ENCODE peak calls at places on chromosomes 11 and 22, in four cellular contexts. One of them, this sample, is unnamed.

GRCh38 chr22:49749885-49750510 is 77.7 kb downstream of the BRD1 start:
- DNase-seq in left lung: no peak
- DNase-seq in stomach: no peak
- DNase-seq in small intestine: no peak
- DNase-seq in this sample: no peak

GRCh38 chr22:30877662-30878515 is 90.7 kb downstream of the MORC2 start:
- DNase-seq in stomach: no peak
- DNase-seq in small intestine: no peak
- DNase-seq in left lung: no peak
- DNase-seq in this sample: no peak

GRCh38 chr11:18700375-18700774 is 1.8 kb downstream of the TMEM86A start:
- DNase-seq in stomach: no peak
- DNase-seq in left lung: no peak
- DNase-seq in small intestine: no peak
- DNase-seq in this sample: no peak

GRCh38 chr11:1238767-1239595 is 16.1 kb downstream of the MUC5B start:
- DNase-seq in stomach: peak; percentile 61
- DNase-seq in small intestine: peak; percentile 63
- DNase-seq in left lung: no peak
- DNase-seq in this sample: no peak

GRCh38 chr11:16001899-16002426 is 354.4 kb downstream of the SOX6 start:
- DNase-seq in small intestine: peak; percentile 82
- DNase-seq in left lung: peak; percentile 34
- DNase-seq in stomach: peak; percentile 43
- DNase-seq in this sample: no peak

GRCh38 chr11:134519390-134519750 is 107.3 kb upstream of the B3GAT1 start:
- DNase-seq in small intestine: no peak
- DNase-seq in left lung: peak; percentile 10
- DNase-seq in stomach: no peak
- DNase-seq in this sample: no peak

GRCh38 chr11:15668718-15669117 is 554.0 kb downstream of the INSC start:
- DNase-seq in left lung: no peak
- DNase-seq in stomach: no peak
- DNase-seq in small intestine: peak; percentile 37
- DNase-seq in this sample: no peak

GRCh38 chr11:104573431-104573830 is 324.8 kb downstream of the CASP12 start:
- DNase-seq in left lung: no peak
- DNase-seq in small intestine: no peak
- DNase-seq in stomach: no peak
- DNase-seq in this sample: no peak

GRCh38 chr22:44164031-44164430 is 16.7 kb upstream of the PARVG start:
- DNase-seq in left lung: peak; percentile 52
- DNase-seq in small intestine: no peak
- DNase-seq in stomach: no peak
- DNase-seq in this sample: no peak

GRCh38 chr11:77468527-77468926 is 5.4 kb downstream of the PAK1 start:
- DNase-seq in stomach: no peak
- DNase-seq in left lung: no peak
- DNase-seq in small intestine: no peak
- DNase-seq in this sample: no peak

GRCh38 chr11:130439876-130440275 is 8.6 kb upstream of the ADAMTS15 start:
- DNase-seq in left lung: no peak
- DNase-seq in small intestine: no peak
- DNase-seq in stomach: no peak
- DNase-seq in this sample: no peak

GRCh38 chr11:118305726-118306125 is 1.2 kb downstream of the CD3E start:
- DNase-seq in small intestine: peak; percentile 51
- DNase-seq in stomach: no peak
- DNase-seq in left lung: no peak
- DNase-seq in this sample: no peak

GRCh38 chr11:125593113-125593761 is 585 bp downstream of the STT3A start:
- DNase-seq in small intestine: peak; percentile 39
- DNase-seq in stomach: no peak
- DNase-seq in left lung: no peak
- DNase-seq in this sample: no peak

DNA sequence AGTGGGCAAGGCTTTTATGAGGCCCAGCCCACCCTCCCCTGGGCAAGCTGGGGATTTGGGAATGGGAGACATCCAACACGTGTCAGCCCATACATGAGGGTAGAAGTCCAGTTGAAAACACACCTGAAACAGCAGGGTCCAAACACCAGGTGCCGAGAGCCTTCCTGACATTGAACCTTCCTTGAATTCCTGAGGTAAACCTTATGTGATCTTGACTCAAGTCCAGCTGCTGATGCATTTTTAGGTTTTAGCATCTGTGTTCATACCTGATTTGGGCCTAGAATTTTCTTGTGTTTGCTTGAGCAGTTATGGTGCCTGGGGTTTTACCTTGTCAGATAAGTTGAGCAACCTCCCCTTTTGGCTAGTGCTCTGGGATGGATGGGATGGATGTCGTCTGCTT is 66.3 kb downstream of the CDKN1C start:
- DNase-seq in stomach: no peak
- DNase-seq in small intestine: no peak
- DNase-seq in left lung: no peak
- DNase-seq in this sample: no peak
- H3K9me3 ChIP-seq in stomach: peaks cover 9% of the 10 kb centered on the region
- H3K9me3 ChIP-seq in small intestine: peaks cover 1% of the 10 kb centered on the region
- H3K9me3 ChIP-seq in left lung: no peaks in the 10 kb centered on the region
- H3K9me3 ChIP-seq in this sample: no peaks in the 10 kb centered on the region

GRCh38 chr22:10741210-10741609 is 4786.8 kb upstream of the OR11H1 start:
- DNase-seq in stomach: no peak
- DNase-seq in small intestine: no peak
- DNase-seq in left lung: no peak
- DNase-seq in this sample: no peak
- H3K9me3 ChIP-seq in stomach: peaks cover 22% of the 10 kb centered on the region
- H3K9me3 ChIP-seq in small intestine: peaks cover 4% of the 10 kb centered on the region
- H3K9me3 ChIP-seq in left lung: no peaks in the 10 kb centered on the region
- H3K9me3 ChIP-seq in this sample: no peaks in the 10 kb centered on the region

GRCh38 chr11:75344761-75345454 is 6.6 kb downstream of the ARRB1 start:
- DNase-seq in small intestine: peak; percentile 52
- DNase-seq in left lung: no peak
- DNase-seq in stomach: no peak
- DNase-seq in this sample: no peak

GRCh38 chr11:75345455-75346224 is 5.8 kb downstream of the ARRB1 start:
- DNase-seq in left lung: no peak
- DNase-seq in stomach: no peak
- DNase-seq in small intestine: no peak
- DNase-seq in this sample: no peak

GRCh38 chr11:75347781-75348613 is 3.5 kb downstream of the ARRB1 start:
- DNase-seq in small intestine: peak; percentile 54
- DNase-seq in stomach: no peak
- DNase-seq in left lung: no peak
- DNase-seq in this sample: no peak

GRCh38 chr11:75346296-75346695 is 5.2 kb downstream of the ARRB1 start:
- DNase-seq in left lung: no peak
- DNase-seq in stomach: no peak
- DNase-seq in small intestine: no peak
- DNase-seq in this sample: no peak

GRCh38 chr11:75346912-75347647 is 4.4 kb downstream of the ARRB1 start:
- DNase-seq in left lung: no peak
- DNase-seq in stomach: peak; percentile 55
- DNase-seq in small intestine: no peak
- DNase-seq in this sample: no peak
- H3K9me3 ChIP-seq in left lung: no peaks in the 10 kb centered on the region
- H3K9me3 ChIP-seq in stomach: no peaks in the 10 kb centered on the region
- H3K9me3 ChIP-seq in small intestine: no peaks in the 10 kb centered on the region
- H3K9me3 ChIP-seq in this sample: no peaks in the 10 kb centered on the region

GRCh38 chr22:11613898-11614755 is 3913.9 kb upstream of the OR11H1 start:
- DNase-seq in small intestine: no peak
- DNase-seq in left lung: no peak
- DNase-seq in stomach: no peak
- DNase-seq in this sample: no peak

GRCh38 chr22:11616811-11617210 is 3911.2 kb upstream of the OR11H1 start:
- DNase-seq in small intestine: no peak
- DNase-seq in left lung: no peak
- DNase-seq in stomach: no peak
- DNase-seq in this sample: no peak
- H3K9me3 ChIP-seq in small intestine: peaks cover 5% of the 10 kb centered on the region
- H3K9me3 ChIP-seq in left lung: no peaks in the 10 kb centered on the region
- H3K9me3 ChIP-seq in stomach: peaks cover 95% of the 10 kb centered on the region
- H3K9me3 ChIP-seq in this sample: peaks cover 6% of the 10 kb centered on the region

GRCh38 chr11:31801298-31801702 is 9.8 kb downstream of the PAX6 start:
- DNase-seq in stomach: no peak
- DNase-seq in left lung: no peak
- DNase-seq in small intestine: no peak
- DNase-seq in this sample: no peak

GRCh38 chr11:31802990-31803812 is 7.9 kb downstream of the PAX6 start:
- DNase-seq in stomach: no peak
- DNase-seq in left lung: no peak
- DNase-seq in small intestine: no peak
- DNase-seq in this sample: no peak

GRCh38 chr11:31802000-31802551 is 9.0 kb downstream of the PAX6 start:
- DNase-seq in small intestine: no peak
- DNase-seq in stomach: no peak
- DNase-seq in left lung: no peak
- DNase-seq in this sample: no peak

GRCh38 chr11:31803813-31804438 is 7.2 kb downstream of the PAX6 start:
- DNase-seq in stomach: no peak
- DNase-seq in left lung: no peak
- DNase-seq in small intestine: no peak
- DNase-seq in this sample: no peak

GRCh38 chr11:31802609-31802989 is 8.5 kb downstream of the PAX6 start:
- DNase-seq in small intestine: no peak
- DNase-seq in stomach: no peak
- DNase-seq in left lung: no peak
- DNase-seq in this sample: no peak
- H3K9me3 ChIP-seq in small intestine: no peaks in the 10 kb centered on the region
- H3K9me3 ChIP-seq in stomach: no peaks in the 10 kb centered on the region
- H3K9me3 ChIP-seq in left lung: no peaks in the 10 kb centered on the region
- H3K9me3 ChIP-seq in this sample: peaks cover 10% of the 10 kb centered on the region

DNA sequence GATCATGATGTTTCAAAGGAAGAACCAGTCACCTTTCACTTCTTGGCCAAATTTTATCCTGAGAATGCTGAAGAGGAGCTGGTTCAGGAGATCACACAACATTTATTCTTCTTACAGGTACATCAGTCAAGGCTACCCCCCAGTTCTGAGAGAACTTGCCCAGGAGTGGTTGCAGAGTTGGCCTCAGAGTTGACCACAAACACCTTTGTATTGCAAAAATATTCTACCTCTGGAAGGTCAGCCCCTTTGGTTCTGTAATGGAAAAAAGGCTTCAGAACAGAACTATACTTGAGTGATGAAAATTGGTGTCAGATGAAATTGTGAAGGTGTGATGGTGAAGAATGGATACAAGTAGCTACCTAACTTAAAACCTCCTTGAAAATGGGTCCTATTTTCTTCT is 35.7 kb downstream of the NF2 start:
- DNase-seq in left lung: no peak
- DNase-seq in small intestine: no peak
- DNase-seq in stomach: no peak
- DNase-seq in this sample: no peak
- H3K9me3 ChIP-seq in left lung: no peaks in the 10 kb centered on the region
- H3K9me3 ChIP-seq in small intestine: no peaks in the 10 kb centered on the region
- H3K9me3 ChIP-seq in stomach: no peaks in the 10 kb centered on the region
- H3K9me3 ChIP-seq in this sample: no peaks in the 10 kb centered on the region

DNA sequence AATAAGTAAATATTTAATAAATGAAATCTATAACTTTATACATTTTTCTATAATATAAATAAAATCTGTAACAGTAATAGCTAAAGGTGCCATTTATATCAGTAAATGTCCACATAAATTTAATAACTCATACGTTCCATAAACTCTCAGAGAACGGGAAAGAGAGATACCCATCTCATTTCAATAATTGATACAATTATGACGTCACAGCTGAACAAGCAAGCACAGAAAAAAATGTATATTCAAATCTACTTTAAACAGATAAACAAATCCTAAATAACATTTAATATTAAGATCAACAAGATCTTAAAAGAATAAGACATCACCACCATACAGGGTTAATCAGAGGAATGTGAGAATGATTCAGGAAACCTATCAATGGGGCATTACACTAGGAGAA is 1136.5 kb downstream of the TBC1D22A start:
- DNase-seq in small intestine: no peak
- DNase-seq in left lung: no peak
- DNase-seq in stomach: no peak
- DNase-seq in this sample: no peak
- H3K9me3 ChIP-seq in small intestine: no peaks in the 10 kb centered on the region
- H3K9me3 ChIP-seq in left lung: no peaks in the 10 kb centered on the region
- H3K9me3 ChIP-seq in stomach: peaks cover 9% of the 10 kb centered on the region
- H3K9me3 ChIP-seq in this sample: no peaks in the 10 kb centered on the region

GRCh38 chr11:114606003-114606801 is 10.6 kb upstream of the NXPE4 start:
- DNase-seq in left lung: no peak
- DNase-seq in stomach: no peak
- DNase-seq in small intestine: no peak
- DNase-seq in this sample: no peak
- H3K9me3 ChIP-seq in left lung: no peaks in the 10 kb centered on the region
- H3K9me3 ChIP-seq in stomach: no peaks in the 10 kb centered on the region
- H3K9me3 ChIP-seq in small intestine: no peaks in the 10 kb centered on the region
- H3K9me3 ChIP-seq in this sample: peaks cover 3% of the 10 kb centered on the region